ENCODE peak calls at places on chromosomes 2 and 18, in ten cellular contexts. O, E, X, D, Y, H, Z, N, W and V are unnamed samples.
A peak's percentile ranks its signal among the peaks of the same experiment; 100 is the strongest.

GRCh38 chr2:76678358-76679024 is 843.7 kb downstream of the LRRTM4 start:
- DNase-seq in X (no peak), Z (no peak), Y (peak; percentile 3), D (no peak), O (no peak), E (no peak), H (no peak), W (no peak), N (no peak), V (no peak)

GRCh38 chr2:233259745-233260144 is 8.3 kb downstream of the ATG16L1 start:
- DNase-seq in N (no peak), X (no peak), O (no peak), Z (no peak), D (no peak), Y (no peak), W (peak; percentile 52), E (no peak), H (no peak), V (no peak)

GRCh38 chr2:23386422-23387220 is 1.6 kb downstream of the KLHL29 start:
- DNase-seq in Z (no peak), O (no peak), X (no peak), H (no peak), Y (peak; percentile 24), D (no peak), W (no peak), E (peak; percentile 77), N (peak; percentile 35), V (no peak)

GRCh38 chr2:23200056-23200455 is 184.9 kb upstream of the KLHL29 start:
- DNase-seq in X (no peak), N (no peak), H (no peak), Y (no peak), O (no peak), W (no peak), D (no peak), E (no peak), Z (no peak), V (no peak)

GRCh38 chr2:134670955-134671354 is 47.8 kb downstream of the TMEM163 start:
- DNase-seq in X (no peak), H (no peak), Z (peak; percentile 43), W (no peak), Y (no peak), E (no peak), N (no peak), O (no peak), D (no peak), V (no peak)

GRCh38 chr18:41732371-41732770 is 222.7 kb upstream of the PIK3C3 start:
- DNase-seq in D (no peak), Y (peak; percentile 52), W (no peak), X (no peak), O (no peak), E (no peak), Z (no peak), H (no peak), N (no peak), V (no peak)

GRCh38 chr2:226450141-226450540 is 349.5 kb downstream of the IRS1 start:
- DNase-seq in Y (no peak), O (no peak), D (no peak), N (no peak), W (peak; percentile 35), H (no peak), Z (no peak), X (no peak), E (no peak), V (no peak)

GRCh38 chr2:98148968-98149697 is 62.2 kb downstream of the VWA3B start:
- DNase-seq in W (peak; percentile 62), Z (no peak), O (no peak), Y (peak; percentile 83), N (no peak), D (peak; percentile 39), H (peak; percentile 24), E (no peak), X (no peak), V (peak; percentile 25)

GRCh38 chr2:111975053-111975552 is 76.7 kb downstream of the MERTK start:
- DNase-seq in W (peak; percentile 95), O (no peak), E (no peak), N (no peak), X (no peak), Z (no peak), D (no peak), Y (peak; percentile 99), H (peak; percentile 97), V (no peak)

GRCh38 chr18:62339106-62339988 is 14.2 kb downstream of the TNFRSF11A start:
- DNase-seq in O (no peak), X (no peak), Y (peak; percentile 79), E (no peak), D (no peak), Z (no peak), W (peak; percentile 81), N (peak; percentile 31), H (peak; percentile 39), V (no peak)

GRCh38 chr2:142834003-142834402 is 43.5 kb upstream of the KYNU start:
- DNase-seq in D (no peak), N (no peak), W (peak; percentile 64), E (no peak), X (no peak), O (no peak), Y (peak; percentile 52), H (no peak), Z (no peak), V (no peak)

GRCh38 chr2:235860846-235861245 is 307.3 kb downstream of the GBX2 start:
- DNase-seq in Y (peak; percentile 56), H (no peak), E (no peak), D (no peak), O (no peak), X (no peak), Z (no peak), W (peak; percentile 10), N (no peak), V (no peak)

GRCh38 chr2:26002617-26003310 is 20.5 kb upstream of the KIF3C start:
- DNase-seq in O (no peak), W (no peak), E (peak; percentile 81), H (no peak), D (no peak), N (no peak), X (peak; percentile 48), Y (no peak), Z (no peak), V (no peak)

GRCh38 chr18:63907649-63908048 is at the start of gene SERPINB10:
- DNase-seq in X (no peak), Y (no peak), Z (no peak), W (no peak), E (no peak), N (no peak), D (no peak), H (no peak), O (no peak), V (no peak)

GRCh38 chr2:170156592-170156991 is 21.4 kb upstream of the MYO3B start:
- DNase-seq in H (no peak), N (no peak), D (no peak), X (no peak), E (no peak), W (peak; percentile 16), Y (no peak), O (no peak), Z (no peak), V (no peak)

GRCh38 chr18:2709316-2709715 is 53.8 kb downstream of the SMCHD1 start:
- DNase-seq in O (no peak), W (no peak), D (no peak), X (no peak), H (no peak), N (no peak), E (no peak), Y (no peak), Z (no peak), V (no peak)

GRCh38 chr2:67311536-67311935 is 85.6 kb upstream of the ETAA1 start:
- DNase-seq in Z (no peak), H (no peak), E (no peak), X (no peak), W (peak; percentile 89), O (no peak), Y (peak; percentile 56), D (no peak), N (no peak), V (no peak)

GRCh38 chr2:120538691-120539420 is 192.9 kb downstream of the INHBB start:
- DNase-seq in D (no peak), H (no peak), O (no peak), W (no peak), X (no peak), E (no peak), Z (no peak), Y (no peak), N (no peak), V (no peak)
- H3K36me3 ChIP-seq in D (no peaks in the 10 kb centered on the region), H (no peaks in the 10 kb centered on the region), O (no peaks in the 10 kb centered on the region), W (no peaks in the 10 kb centered on the region), X (no peaks in the 10 kb centered on the region), E (no peaks in the 10 kb centered on the region), Z (no peaks in the 10 kb centered on the region), Y (no peaks in the 10 kb centered on the region), N (no peaks in the 10 kb centered on the region), V (no peaks in the 10 kb centered on the region)

GRCh38 chr18:13565228-13565627 is 161.1 kb downstream of the FAM210A start:
- DNase-seq in H (no peak), E (no peak), D (peak; percentile 63), Z (peak; percentile 89), N (no peak), W (no peak), X (no peak), O (no peak), Y (no peak), V (no peak)

GRCh38 chr18:13563390-13563805 is 163.0 kb downstream of the FAM210A start:
- DNase-seq in X (peak; percentile 37), H (no peak), Y (no peak), E (no peak), Z (peak; percentile 71), N (no peak), D (no peak), O (no peak), W (no peak), V (no peak)

GRCh38 chr18:13564579-13564978 is 161.8 kb downstream of the FAM210A start:
- DNase-seq in H (no peak), N (peak; percentile 62), Z (peak; percentile 79), E (no peak), W (no peak), O (no peak), D (peak; percentile 76), Y (no peak), X (peak; percentile 40), V (peak; percentile 17)

GRCh38 chr18:13560306-13560705 is 166.1 kb downstream of the FAM210A start:
- DNase-seq in Y (no peak), Z (no peak), D (no peak), W (no peak), N (no peak), O (no peak), E (no peak), H (no peak), X (no peak), V (no peak)

GRCh38 chr18:13562494-13563029 is 163.8 kb downstream of the FAM210A start:
- DNase-seq in H (no peak), O (no peak), W (no peak), D (peak; percentile 46), N (no peak), Z (no peak), X (no peak), E (no peak), Y (no peak), V (no peak)
- H3K4me3 ChIP-seq in H (no peak overlapping the region), O (no peak overlapping the region), W (no peak overlapping the region), D (no peak overlapping the region), N (no peak overlapping the region), Z (no peak overlapping the region), X (no peak overlapping the region), E (no peak overlapping the region), Y (no peak overlapping the region), V (no peak overlapping the region)

GRCh38 chr2:216161967-216162366 is 52.8 kb downstream of the XRCC5 start:
- DNase-seq in O (no peak), N (no peak), H (no peak), D (no peak), Z (no peak), W (no peak), Y (no peak), E (no peak), X (no peak), V (no peak)
- H3K36me3 ChIP-seq in O (peaks cover 33% of the 10 kb centered on the region), N (no peaks in the 10 kb centered on the region), H (peaks cover 48% of the 10 kb centered on the region), D (peaks cover 99% of the 10 kb centered on the region), Z (no peaks in the 10 kb centered on the region), W (peaks cover 48% of the 10 kb centered on the region), Y (peaks cover 39% of the 10 kb centered on the region), E (peaks cover 72% of the 10 kb centered on the region), X (peaks cover 75% of the 10 kb centered on the region), V (peaks cover 44% of the 10 kb centered on the region)

GRCh38 chr2:49940616-49941015 is 786.3 kb upstream of the FSHR start:
- DNase-seq in E (no peak), Y (no peak), W (no peak), O (no peak), N (no peak), Z (no peak), X (no peak), H (no peak), D (no peak), V (no peak)
- H3K4me3 ChIP-seq in E (no peak overlapping the region), Y (no peak overlapping the region), W (no peak overlapping the region), O (no peak overlapping the region), N (no peak overlapping the region), Z (no peak overlapping the region), X (no peak overlapping the region), H (no peak overlapping the region), D (no peak overlapping the region), V (peak overlapping the region; percentile 25)